ENCODE peak calls at places on chromosomes 6 and 20, in four cellular contexts. Y is cardiac muscle cell, Z is trophoblast cell, B is MM.1S. P is an unnamed sample.
A peak's percentile ranks its signal among the peaks of the same experiment; 100 is the strongest.

GRCh38 chr20:47412073-47412472 is 55.6 kb upstream of the ZMYND8 start:
- DNase-seq in Z (no peak), Y (no peak), B (peak; percentile 89), P (no peak)

GRCh38 chr6:79269877-79270276 is 35.4 kb upstream of the HMGN3 start:
- DNase-seq in Z (peak; percentile 97), B (no peak), Y (no peak), P (no peak)

GRCh38 chr6:113065606-113066005 is 718.5 kb downstream of the RFPL4B start:
- DNase-seq in B (no peak), Z (no peak), Y (peak; percentile 7), P (no peak)

GRCh38 chr6:69668916-69669315 is 127.9 kb downstream of the LMBRD1 start:
- DNase-seq in Y (no peak), Z (no peak), B (no peak), P (no peak)

GRCh38 chr20:17453592-17453991 is 77.6 kb downstream of the BFSP1 start:
- DNase-seq in Z (no peak), B (no peak), Y (no peak), P (no peak)

GRCh38 chr6:25694366-25694765 is 42.4 kb downstream of the SCGN start:
- DNase-seq in Z (no peak), B (no peak), Y (no peak), P (no peak)

GRCh38 chr6:149454405-149454848 is 30.4 kb downstream of the ZC3H12D start:
- DNase-seq in B (no peak), Y (no peak), Z (no peak), P (peak; percentile 90)

GRCh38 chr6:107026965-107027364 is 1.0 kb upstream of the MTRES1 start:
- DNase-seq in B (no peak), Z (no peak), Y (no peak), P (no peak)

GRCh38 chr6:42619963-42620362 is 56.1 kb downstream of the UBR2 start:
- DNase-seq in Z (no peak), Y (no peak), B (no peak), P (no peak)

GRCh38 chr6:168905451-168906090 is 348.1 kb downstream of the THBS2 start:
- DNase-seq in Z (peak; percentile 86), B (no peak), Y (no peak), P (no peak)

GRCh38 chr20:34300809-34301586 is 2.2 kb downstream of the AHCY start:
- DNase-seq in Y (peak; percentile 79), Z (no peak), B (no peak), P (no peak)

GRCh38 chr6:140346461-140346860 is 972.0 kb upstream of the CITED2 start:
- DNase-seq in Z (peak; percentile 16), Y (peak; percentile 2), B (no peak), P (no peak)

GRCh38 chr6:2999005-2999620 is 581 bp upstream of the NQO2 start:
- DNase-seq in B (no peak), Z (peak; percentile 92), Y (no peak), P (no peak)

GRCh38 chr6:136440187-136440582 is 110.0 kb downstream of the MAP7 start:
- DNase-seq in Z (no peak), Y (no peak), B (no peak), P (no peak)

GRCh38 chr6:84065718-84066290 is 32.2 kb downstream of the MRAP2 start:
- DNase-seq in B (no peak), Z (peak; percentile 6), Y (no peak), P (no peak)

GRCh38 chr6:38033442-38033982 is 214.0 kb downstream of the ZFAND3 start:
- DNase-seq in B (no peak), Y (no peak), Z (no peak), P (no peak)

GRCh38 chr20:51862796-51863195 is 60.5 kb upstream of the SALL4 start:
- DNase-seq in Z (peak; percentile 31), Y (no peak), B (no peak), P (no peak)

GRCh38 chr6:56243518-56244070 is 3.8 kb downstream of the COL21A1 start:
- DNase-seq in Y (no peak), Z (peak; percentile 5), B (no peak), P (no peak)

GRCh38 chr20:38168791-38169589 is 3.9 kb upstream of the TGM2 start:
- DNase-seq in B (no peak), Y (no peak), Z (peak; percentile 68), P (peak; percentile 90)

GRCh38 chr6:69888842-69889590 is 22.7 kb downstream of the COL19A1 start:
- DNase-seq in Y (no peak), B (no peak), Z (no peak), P (no peak)

GRCh38 chr6:25006565-25007001 is 70.8 kb upstream of the RIPOR2 start:
- DNase-seq in Y (no peak), B (no peak), Z (peak; percentile 45), P (peak; percentile 87)

GRCh38 chr6:45642331-45643126 is 264.8 kb upstream of the SUPT3H start:
- DNase-seq in B (no peak), Z (no peak), Y (no peak), P (no peak)

GRCh38 chr6:159720708-159721107 is 6.6 kb upstream of the WTAP start:
- DNase-seq in Z (peak; percentile 84), Y (peak; percentile 44), B (peak; percentile 49), P (no peak)

GRCh38 chr6:131129657-131130545 is 5.4 kb upstream of the AKAP7 start:
- DNase-seq in B (no peak), Z (no peak), Y (no peak), P (no peak)

GRCh38 chr20:32792316-32792715 is 27.4 kb upstream of the MAPRE1 start:
- DNase-seq in Z (no peak), B (no peak), Y (peak; percentile 44), P (no peak)

GRCh38 chr20:43736588-43737091 is 9.8 kb upstream of the GTSF1L start:
- DNase-seq in Y (no peak), Z (no peak), B (no peak), P (no peak)

GRCh38 chr6:39681566-39682250 is 43.5 kb downstream of the KIF6 start:
- DNase-seq in Y (no peak), B (no peak), Z (peak; percentile 43), P (no peak)

GRCh38 chr20:8331740-8332412 is 199.8 kb downstream of the PLCB1 start:
- DNase-seq in Y (no peak), B (no peak), Z (no peak), P (no peak)

GRCh38 chr20:19932170-19932667 is 84.9 kb upstream of the NAA20 start:
- DNase-seq in B (no peak), Y (no peak), Z (peak; percentile 39), P (no peak)

GRCh38 chr6:131924881-131925474 is 26.2 kb downstream of the CCN2 start:
- DNase-seq in Y (peak; percentile 42), Z (peak; percentile 70), B (peak; percentile 71), P (no peak)

GRCh38 chr6:49888742-49889431 is 22.6 kb upstream of the CRISP1 start:
- DNase-seq in B (no peak), Y (no peak), Z (peak; percentile 77), P (no peak)

GRCh38 chr6:125852587-125852986 is 61.8 kb downstream of the NCOA7 start:
- DNase-seq in Z (no peak), B (no peak), Y (no peak), P (no peak)

GRCh38 chr20:45368221-45368980 is 5.4 kb downstream of the SYS1 start:
- DNase-seq in Y (no peak), B (peak; percentile 93), Z (peak; percentile 24), P (peak; percentile 78)

DNA sequence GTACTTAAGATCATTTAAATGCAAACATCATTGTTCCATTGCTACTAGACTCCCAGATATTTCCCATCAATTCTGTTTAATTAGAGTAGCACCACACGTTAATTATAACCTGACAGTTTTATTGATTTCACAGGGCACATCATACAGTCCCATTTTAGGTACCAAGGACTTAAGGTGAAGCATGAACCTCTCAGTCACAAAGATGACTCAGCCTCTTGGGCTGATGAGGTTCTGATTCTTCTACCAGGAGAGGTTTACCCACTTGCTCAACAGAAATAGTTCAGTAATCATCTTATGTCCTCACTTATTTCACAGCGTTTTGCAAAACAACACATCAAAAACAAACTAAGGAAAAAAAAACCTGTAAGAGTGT is 98.5 kb downstream of the HIVEP2 start:
- DNase-seq in Z (peak; percentile 59), Y (no peak), B (no peak), P (no peak)
- H3K4me3 ChIP-seq in Z (no peak overlapping the region), Y (no peak overlapping the region), B (no peak overlapping the region), P (no peak overlapping the region)

DNA sequence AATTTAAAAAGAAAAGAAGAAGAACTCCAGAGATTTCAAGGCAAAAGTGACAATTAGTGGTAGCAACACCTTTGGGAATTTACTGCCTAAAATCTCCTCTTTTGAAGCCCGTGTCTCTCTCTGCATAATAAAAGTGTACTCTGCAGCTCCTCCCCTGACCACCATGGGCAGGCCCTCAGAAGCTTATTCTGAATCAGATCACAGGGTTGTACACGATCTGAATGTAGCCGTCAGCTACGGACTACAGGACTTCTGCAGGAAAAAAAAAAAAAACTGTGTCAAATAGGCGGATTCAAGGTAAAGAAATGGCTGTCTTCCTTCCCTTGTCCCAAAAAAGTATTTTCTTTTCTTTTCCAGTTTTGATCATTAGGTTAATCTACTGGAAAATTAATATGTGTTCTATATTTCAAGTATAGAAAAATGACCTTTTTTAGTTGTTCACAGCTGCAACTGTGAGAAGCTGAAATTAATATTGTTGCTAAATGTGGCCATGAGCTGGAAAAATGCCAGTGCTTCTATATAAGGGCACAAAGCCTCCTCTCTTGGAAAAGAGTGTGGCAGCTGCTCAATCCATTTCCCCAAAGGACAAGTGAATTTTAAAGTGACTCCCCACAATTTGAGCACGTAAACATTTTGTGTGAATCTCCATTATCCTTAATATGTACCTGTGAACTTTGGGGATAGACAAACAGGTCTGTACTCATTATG is 397.4 kb downstream of the C6orf118 start:
- DNase-seq in Z (no peak), Y (peak; percentile 32), B (no peak), P (no peak)
- H3K4me3 ChIP-seq in Z (no peak overlapping the region), Y (no peak overlapping the region), B (no peak overlapping the region), P (no peak overlapping the region)

GRCh38 chr6:63441266-63441956 is 121.6 kb upstream of the LGSN start:
- DNase-seq in B (no peak), Y (peak; percentile 27), Z (peak; percentile 71), P (no peak)
- H3K4me3 ChIP-seq in B (no peak overlapping the region), Y (no peak overlapping the region), Z (no peak overlapping the region), P (no peak overlapping the region)

DNA sequence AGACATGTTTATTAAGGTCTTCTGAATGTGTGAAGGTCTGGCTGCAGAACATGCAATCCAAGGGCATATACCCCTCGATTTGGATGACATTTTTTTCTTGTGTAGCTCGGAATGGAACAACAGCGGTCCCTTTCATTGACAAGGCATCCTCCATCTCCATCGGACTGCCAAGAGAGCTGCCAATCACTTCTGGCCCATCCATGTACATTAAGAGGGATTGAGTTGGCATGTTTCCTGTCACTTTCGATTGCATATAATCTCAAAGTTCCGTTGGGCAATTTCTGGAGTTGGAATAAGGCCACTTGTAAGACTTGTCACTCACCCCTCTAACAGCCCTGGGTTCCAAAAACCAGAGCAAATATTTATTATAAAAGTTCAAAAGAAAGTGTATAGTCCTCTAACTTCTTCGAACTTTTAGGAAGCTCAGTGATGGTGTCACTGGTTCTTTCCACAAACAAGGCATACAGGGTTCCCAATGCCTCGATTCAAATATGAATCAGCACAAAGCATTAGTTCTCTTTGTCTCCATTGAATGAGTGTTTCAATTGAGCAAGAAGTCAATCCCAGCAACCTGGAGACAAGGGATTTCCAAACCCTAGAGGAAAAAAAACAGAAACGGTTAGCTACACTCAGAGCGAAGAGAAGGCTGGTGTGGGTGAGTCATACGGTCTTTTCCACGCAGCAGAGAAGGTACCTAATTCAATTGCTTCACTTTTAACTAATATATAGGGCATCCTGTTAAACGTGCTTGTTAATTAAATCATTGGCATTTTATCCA is 10.9 kb downstream of the ZNF217 start:
- DNase-seq in Z (peak; percentile 78), B (no peak), Y (no peak), P (no peak)
- H3K4me3 ChIP-seq in Z (no peak overlapping the region), B (peak overlapping the region; percentile 70), Y (no peak overlapping the region), P (no peak overlapping the region)